ENCODE peak calls at places on chromosomes 5 and 9, in ten cellular contexts. M is stomach, Q is heart left ventricle, S is H9, A is osteocyte, V is nephron progenitor cell, T is BE2C, O is K562, F is WTC11, W is psoas muscle. I is an unnamed sample.

GRCh38 chr5:99349842-99350241 is 421.0 kb upstream of the CHD1 start:
- DNase-seq in M (no peak), Q (no peak), S (no peak), A (no peak), V (no peak), T (no peak), O (no peak), F (no peak), W (no peak), I (no peak)

GRCh38 chr9:85377751-85378289 is 363.9 kb downstream of the AGTPBP1 start:
- DNase-seq in M (no peak), Q (no peak), S (no peak), A (no peak), V (no peak), T (peak), O (no peak), F (no peak), W (no peak), I (no peak)

GRCh38 chr5:67206381-67207328 is 10.1 kb upstream of the CD180 start:
- DNase-seq in M (peak), Q (no peak), S (no peak), A (peak), V (no peak), T (no peak), O (peak), F (no peak), W (no peak), I (no peak)

GRCh38 chr5:10509593-10509992 is 54.3 kb upstream of the ANKRD33B start:
- DNase-seq in M (no peak), Q (no peak), S (no peak), A (no peak), V (no peak), T (no peak), O (no peak), F (no peak), W (no peak), I (no peak)

GRCh38 chr9:93567271-93567959 is 9.0 kb upstream of the PHF2 start:
- DNase-seq in M (no peak), Q (no peak), S (no peak), A (no peak), V (no peak), T (no peak), O (no peak), F (no peak), W (no peak), I (no peak)

GRCh38 chr5:72849546-72849945 is 33.1 kb downstream of the TNPO1 start:
- DNase-seq in M (no peak), Q (no peak), S (no peak), A (no peak), V (no peak), T (no peak), O (no peak), F (no peak), W (no peak), I (no peak)

GRCh38 chr9:77883133-77883532 is 148.5 kb downstream of the GNAQ start:
- DNase-seq in M (no peak), Q (no peak), S (no peak), A (no peak), V (no peak), T (no peak), O (no peak), F (no peak), W (no peak), I (no peak)

GRCh38 chr5:10145922-10146321 is 103.8 kb downstream of the ATPSCKMT start:
- DNase-seq in M (no peak), Q (no peak), S (no peak), A (no peak), V (no peak), T (no peak), O (no peak), F (no peak), W (no peak), I (no peak)

GRCh38 chr5:135944967-135945560 is 9.7 kb downstream of the LECT2 start:
- DNase-seq in M (no peak), Q (peak), S (peak), A (no peak), V (peak), T (peak), O (peak), F (peak), W (no peak), I (peak)

GRCh38 chr5:153429734-153430133 is 60.7 kb upstream of the GRIA1 start:
- DNase-seq in M (no peak), Q (no peak), S (no peak), A (no peak), V (no peak), T (no peak), O (no peak), F (no peak), W (no peak), I (no peak)

GRCh38 chr9:91308144-91308543 is 53.6 kb downstream of the AUH start:
- DNase-seq in M (no peak), Q (no peak), S (no peak), A (no peak), V (no peak), T (no peak), O (no peak), F (no peak), W (no peak), I (no peak)

GRCh38 chr9:13110766-13111400 is 168.6 kb downstream of the MPDZ start:
- DNase-seq in M (peak), Q (peak), S (no peak), A (no peak), V (no peak), T (peak), O (no peak), F (no peak), W (no peak), I (no peak)

GRCh38 chr9:69452110-69452780 is 127.2 kb downstream of the ENTREP1 start:
- DNase-seq in M (no peak), Q (no peak), S (no peak), A (peak), V (peak), T (no peak), O (no peak), F (no peak), W (no peak), I (no peak)

GRCh38 chr9:112341741-112342140 is 8.3 kb upstream of the PTBP3 start:
- DNase-seq in M (no peak), Q (no peak), S (no peak), A (no peak), V (no peak), T (no peak), O (no peak), F (no peak), W (no peak), I (no peak)

GRCh38 chr9:91481971-91482370 is 58.3 kb upstream of the NFIL3 start:
- DNase-seq in M (no peak), Q (no peak), S (no peak), A (no peak), V (no peak), T (no peak), O (no peak), F (no peak), W (no peak), I (no peak)

GRCh38 chr9:135086597-135087488 is 625 bp upstream of the OLFM1 start:
- DNase-seq in M (no peak), Q (no peak), S (peak), A (no peak), V (no peak), T (no peak), O (no peak), F (peak), W (no peak), I (no peak)

GRCh38 chr9:135087899-135088347 is 455 bp downstream of the OLFM1 start:
- DNase-seq in M (no peak), Q (no peak), S (no peak), A (no peak), V (peak), T (no peak), O (no peak), F (no peak), W (no peak), I (peak)

GRCh38 chr9:135085830-135086546 is 1.5 kb upstream of the OLFM1 start:
- DNase-seq in M (peak), Q (peak), S (peak), A (no peak), V (peak), T (peak), O (peak), F (peak), W (peak), I (peak)

GRCh38 chr9:135088348-135088978 is 995 bp downstream of the OLFM1 start:
- DNase-seq in M (no peak), Q (no peak), S (no peak), A (no peak), V (no peak), T (no peak), O (no peak), F (no peak), W (no peak), I (no peak)

GRCh38 chr9:135087489-135087791 is at the start of gene OLFM1:
- DNase-seq in M (peak), Q (peak), S (peak), A (no peak), V (peak), T (peak), O (peak), F (peak), W (peak), I (peak)
- TF ChIP-seq CTCF in M (peak), Q (peak), S (peak), A (peak), V (peak), T (peak), O (peak), F (peak), W (peak), I (peak)

DNA sequence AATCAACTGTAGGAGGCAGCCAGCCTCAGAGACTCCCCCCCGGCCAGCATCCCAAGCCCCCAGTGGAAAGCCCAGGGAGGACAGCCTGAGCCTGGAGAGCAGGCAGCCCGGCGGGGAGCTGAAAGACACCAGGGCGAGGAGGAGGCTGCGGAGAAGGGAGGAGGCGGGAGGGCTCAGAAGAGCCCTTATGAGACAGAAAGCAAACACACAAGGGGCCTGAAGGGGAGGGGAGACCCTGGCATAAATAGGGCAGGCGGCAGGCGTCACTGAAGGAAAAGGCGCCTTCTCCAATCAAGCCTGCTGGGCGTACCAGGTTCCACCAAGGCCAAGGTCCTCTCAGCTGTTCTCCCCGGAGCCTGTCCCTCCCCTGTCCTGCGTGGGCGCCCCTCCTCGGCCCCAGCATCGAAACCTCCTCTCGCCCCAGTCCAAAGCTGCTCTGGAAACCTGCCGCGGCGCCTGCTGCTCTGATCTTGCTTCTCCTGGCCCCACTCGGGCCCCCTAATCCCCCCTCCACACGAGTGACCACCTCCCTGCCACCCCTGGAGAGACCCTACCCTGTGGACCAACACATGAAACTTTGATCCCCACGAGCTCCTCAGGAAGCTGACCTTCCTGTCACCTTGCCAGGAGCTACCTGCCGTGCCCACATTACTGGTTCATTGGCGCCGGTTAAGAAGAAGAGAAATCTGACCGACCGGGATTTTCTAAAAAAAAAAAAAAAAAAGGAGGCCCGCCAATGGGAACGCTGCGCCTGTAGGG is 1.2 kb downstream of the SLC9A3 start:
- DNase-seq in M (peak), Q (no peak), S (no peak), A (no peak), V (no peak), T (no peak), O (no peak), F (no peak), W (no peak), I (no peak)
- TF ChIP-seq CTCF in M (no peak), Q (no peak), S (peak), A (no peak), V (no peak), T (no peak), O (no peak), F (no peak), W (no peak), I (no peak)

GRCh38 chr9:130156672-130157071 is 15.5 kb upstream of the NCS1 start:
- DNase-seq in M (peak), Q (no peak), S (no peak), A (no peak), V (no peak), T (no peak), O (no peak), F (no peak), W (no peak), I (no peak)
- TF ChIP-seq CTCF in M (peak), Q (no peak), S (no peak), A (peak), V (no peak), T (peak), O (peak), F (no peak), W (no peak), I (no peak)

GRCh38 chr5:3595102-3595961 is at the start of gene IRX1:
- DNase-seq in M (no peak), Q (no peak), S (peak), A (peak), V (peak), T (no peak), O (no peak), F (peak), W (no peak), I (no peak)
- TF ChIP-seq CTCF in M (no peak), Q (no peak), S (no peak), A (no peak), V (no peak), T (no peak), O (no peak), F (no peak), W (no peak), I (no peak)

GRCh38 chr5:174056064-174056842 is 10.7 kb downstream of the NSG2 start:
- DNase-seq in M (no peak), Q (peak), S (no peak), A (no peak), V (no peak), T (no peak), O (no peak), F (no peak), W (no peak), I (no peak)
- TF ChIP-seq CTCF in M (no peak), Q (no peak), S (peak), A (no peak), V (no peak), T (peak), O (no peak), F (no peak), W (peak), I (peak)

DNA sequence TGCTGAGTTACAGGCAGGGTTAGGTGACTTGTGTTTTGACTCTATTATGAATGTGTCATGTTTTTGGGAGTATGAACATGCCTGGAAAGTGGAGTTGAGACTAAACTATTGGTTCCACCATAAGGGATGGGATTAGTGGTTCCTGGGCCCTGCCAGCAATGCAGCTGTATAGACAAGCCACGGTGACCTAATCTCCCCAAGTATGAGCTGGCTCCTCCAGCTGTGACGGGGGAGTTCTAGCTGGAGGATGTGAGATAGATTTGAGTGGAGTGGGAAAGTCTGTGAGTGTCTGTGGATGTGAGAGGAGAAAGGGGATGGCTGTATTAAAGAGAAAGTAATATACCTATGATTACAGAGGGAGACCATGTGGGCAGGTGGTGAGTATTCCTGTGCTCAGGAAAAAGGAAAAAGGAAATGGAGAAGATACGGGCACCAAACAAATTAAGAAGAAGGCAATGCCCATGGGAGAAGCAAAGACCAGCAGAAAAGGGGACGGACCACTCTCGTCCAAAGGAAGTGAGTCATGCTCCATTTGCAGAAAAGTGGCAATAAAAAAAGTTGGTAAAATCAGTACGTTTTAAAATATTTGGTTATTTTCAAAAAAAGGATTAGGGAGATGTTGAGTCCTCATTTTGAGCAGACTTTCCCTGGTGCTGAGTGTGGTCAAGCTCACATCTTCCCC is 48.3 kb upstream of the ICE1 start:
- DNase-seq in M (no peak), Q (peak), S (no peak), A (no peak), V (no peak), T (no peak), O (no peak), F (no peak), W (no peak), I (no peak)
- TF ChIP-seq CTCF in M (no peak), Q (no peak), S (no peak), A (no peak), V (no peak), T (no peak), O (no peak), F (no peak), W (no peak), I (no peak)

GRCh38 chr9:103082494-103082893 is 87.4 kb downstream of the CYLC2 start:
- DNase-seq in M (no peak), Q (no peak), S (no peak), A (no peak), V (no peak), T (no peak), O (no peak), F (no peak), W (no peak), I (no peak)

DNA sequence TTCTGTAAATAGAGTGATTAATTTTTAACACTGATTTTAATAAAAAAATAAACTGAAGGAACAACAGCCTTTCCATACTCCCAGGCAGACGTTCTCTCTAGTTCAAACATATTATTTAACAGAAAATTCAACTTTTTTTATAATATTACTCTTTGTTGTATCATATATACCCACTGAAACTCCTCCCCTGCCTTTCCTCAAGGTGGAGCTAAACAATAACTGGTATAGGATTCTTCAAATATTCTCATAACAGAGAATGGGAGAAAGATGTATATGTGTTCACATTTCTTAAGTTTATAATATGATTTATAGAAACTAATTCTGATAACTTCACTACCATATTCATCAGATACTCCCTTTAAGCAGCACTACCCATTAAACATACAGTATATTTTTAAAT is 83.4 kb downstream of the CYLC2 start:
- DNase-seq in M (no peak), Q (no peak), S (no peak), A (no peak), V (no peak), T (no peak), O (no peak), F (no peak), W (no peak), I (no peak)
- TF ChIP-seq CTCF in M (no peak), Q (no peak), S (no peak), A (no peak), V (no peak), T (peak), O (no peak), F (no peak), W (no peak), I (no peak)

DNA sequence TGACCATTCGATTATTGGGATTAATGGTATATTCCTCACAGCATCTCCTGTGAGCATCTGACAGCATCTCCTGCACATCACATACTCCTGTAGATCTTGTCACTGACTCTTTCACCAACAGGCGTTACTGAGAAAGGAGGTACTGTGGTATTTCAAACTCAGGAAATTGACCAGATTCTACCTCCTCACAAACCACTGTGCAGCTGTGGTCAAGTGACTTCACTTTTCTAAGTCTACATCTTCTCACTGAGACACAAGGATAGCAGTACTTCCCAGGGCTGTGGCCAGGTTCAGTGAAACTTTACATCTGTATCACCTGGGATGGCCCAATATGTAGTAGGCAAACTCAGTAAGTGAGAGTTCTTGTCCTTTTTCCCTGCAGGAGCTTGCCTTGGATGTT is 332.3 kb upstream of the ADAMTSL1 start:
- DNase-seq in M (no peak), Q (no peak), S (no peak), A (no peak), V (no peak), T (no peak), O (no peak), F (no peak), W (no peak), I (no peak)
- TF ChIP-seq CTCF in M (no peak), Q (no peak), S (no peak), A (no peak), V (no peak), T (no peak), O (no peak), F (no peak), W (no peak), I (no peak)

GRCh38 chr9:31142456-31142855 is 1242.0 kb upstream of the ACO1 start:
- DNase-seq in M (no peak), Q (no peak), S (no peak), A (no peak), V (no peak), T (no peak), O (no peak), F (no peak), W (no peak), I (no peak)

GRCh38 chr9:31137151-31137849 is 1247.1 kb upstream of the ACO1 start:
- DNase-seq in M (peak), Q (no peak), S (no peak), A (no peak), V (no peak), T (no peak), O (no peak), F (no peak), W (no peak), I (no peak)

GRCh38 chr9:31136524-31136923 is 1247.9 kb upstream of the ACO1 start:
- DNase-seq in M (no peak), Q (no peak), S (no peak), A (no peak), V (no peak), T (no peak), O (no peak), F (no peak), W (no peak), I (no peak)

GRCh38 chr9:31137850-31138160 is 1246.6 kb upstream of the ACO1 start:
- DNase-seq in M (no peak), Q (no peak), S (no peak), A (no peak), V (no peak), T (no peak), O (no peak), F (no peak), W (no peak), I (no peak)

DNA sequence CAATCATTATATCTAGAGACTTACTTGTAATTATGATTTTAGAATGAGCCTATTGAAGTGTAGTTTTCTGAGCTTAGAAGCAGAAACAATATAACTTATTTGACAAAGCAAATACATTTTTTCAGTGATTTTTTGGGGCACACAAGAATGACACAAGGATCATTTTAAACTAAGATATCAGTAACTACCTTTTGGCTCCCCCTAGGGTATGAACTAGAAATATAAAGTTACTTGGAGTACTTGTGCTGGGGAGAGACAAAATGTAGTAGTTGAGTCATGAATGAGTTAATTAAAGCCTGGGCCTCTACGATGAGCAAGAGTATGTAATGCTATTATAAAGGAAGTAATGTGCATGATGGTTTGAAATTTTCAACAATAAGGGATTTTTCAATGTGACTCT is 1244.1 kb upstream of the ACO1 start:
- DNase-seq in M (no peak), Q (no peak), S (no peak), A (no peak), V (no peak), T (no peak), O (no peak), F (no peak), W (no peak), I (no peak)
- TF ChIP-seq CTCF in M (peak), Q (no peak), S (peak), A (peak), V (peak), T (peak), O (no peak), F (peak), W (no peak), I (peak)

GRCh38 chr5:16864566-16864965 is 71.5 kb downstream of the MYO10 start:
- DNase-seq in M (no peak), Q (no peak), S (no peak), A (no peak), V (no peak), T (no peak), O (no peak), F (no peak), W (no peak), I (no peak)

GRCh38 chr5:16862777-16863176 is 73.3 kb downstream of the MYO10 start:
- DNase-seq in M (no peak), Q (no peak), S (no peak), A (no peak), V (no peak), T (no peak), O (no peak), F (no peak), W (no peak), I (no peak)

GRCh38 chr5:16866220-16866619 is 69.9 kb downstream of the MYO10 start:
- DNase-seq in M (no peak), Q (no peak), S (no peak), A (no peak), V (no peak), T (no peak), O (no peak), F (no peak), W (no peak), I (no peak)

GRCh38 chr5:16866795-16867584 is 69.1 kb downstream of the MYO10 start:
- DNase-seq in M (peak), Q (no peak), S (peak), A (peak), V (peak), T (no peak), O (no peak), F (peak), W (no peak), I (no peak)

GRCh38 chr5:16863380-16864007 is 72.6 kb downstream of the MYO10 start:
- DNase-seq in M (no peak), Q (no peak), S (no peak), A (no peak), V (no peak), T (no peak), O (no peak), F (no peak), W (no peak), I (no peak)
- TF ChIP-seq CTCF in M (no peak), Q (no peak), S (no peak), A (no peak), V (no peak), T (no peak), O (no peak), F (no peak), W (no peak), I (no peak)

I was measured in endothelial cell.